ENCODE peak calls at places on chromosomes 3 and 15, in eight cellular contexts. B is WERI-Rb-1, I is heart left ventricle, T is NB4, A is AG04450, R is cardiac muscle cell, S is tibial artery, C is neural crest cell. J is an unnamed sample.

GRCh38 chr15:29687204-29687768 is 135.0 kb downstream of the TJP1 start:
- DNase-seq in B (no peak), I (no peak), T (no peak), A (no peak), R (no peak), S (peak; percentile 51), C (no peak), J (no peak)

GRCh38 chr3:18061737-18062136 is 319.3 kb upstream of the TBC1D5 start:
- DNase-seq in B (no peak), I (no peak), T (peak; percentile 47), A (no peak), R (no peak), S (no peak), C (no peak), J (no peak)

GRCh38 chr3:44976002-44976815 is at the start of the genes EXOSC7 and ZDHHC3:
- DNase-seq in B (peak; percentile 80), I (peak; percentile 90), T (peak; percentile 90), A (peak; percentile 49), R (peak; percentile 93), S (peak; percentile 90), C (peak; percentile 65), J (peak; percentile 93)

GRCh38 chr3:195356151-195357086 is 85.5 kb upstream of the XXYLT1 start:
- DNase-seq in B (no peak), I (peak; percentile 46), T (no peak), A (no peak), R (peak; percentile 8), S (no peak), C (peak; percentile 9), J (no peak)

GRCh38 chr3:150545419-150546225 is 674 bp downstream of the SERP1 start:
- DNase-seq in B (no peak), I (peak; percentile 59), T (peak; percentile 19), A (no peak), R (peak; percentile 17), S (peak; percentile 68), C (no peak), J (peak; percentile 85)

GRCh38 chr15:67124111-67124510 is 58.7 kb downstream of the SMAD3 start:
- DNase-seq in B (no peak), I (no peak), T (no peak), A (no peak), R (no peak), S (peak; percentile 23), C (no peak), J (no peak)

GRCh38 chr3:72347819-72348319 is 500.4 kb downstream of the SHQ1 start:
- DNase-seq in B (no peak), I (peak; percentile 84), T (peak; percentile 89), A (peak; percentile 44), R (peak; percentile 28), S (peak; percentile 92), C (no peak), J (peak; percentile 95)

GRCh38 chr3:115862099-115862498 is 238.8 kb downstream of the GAP43 start:
- DNase-seq in B (peak; percentile 37), I (no peak), T (no peak), A (no peak), R (peak; percentile 3), S (no peak), C (no peak), J (no peak)

GRCh38 chr15:66621491-66622467 is 56.0 kb upstream of the LCTL start:
- DNase-seq in B (no peak), I (no peak), T (no peak), A (no peak), R (peak; percentile 67), S (no peak), C (peak; percentile 20), J (no peak)

GRCh38 chr3:71428841-71429609 is 154.5 kb downstream of the FOXP1 start:
- DNase-seq in B (no peak), I (peak; percentile 54), T (no peak), A (no peak), R (no peak), S (no peak), C (no peak), J (no peak)

GRCh38 chr15:38461089-38461833 is 7.3 kb downstream of the FAM98B start:
- DNase-seq in B (no peak), I (no peak), T (no peak), A (no peak), R (no peak), S (no peak), C (no peak), J (no peak)

GRCh38 chr3:113631143-113631542 is 65.3 kb downstream of the USF3 start:
- DNase-seq in B (no peak), I (no peak), T (peak; percentile 52), A (no peak), R (no peak), S (no peak), C (no peak), J (no peak)

GRCh38 chr3:194225988-194226663 is 90.2 kb downstream of the HES1 start:
- DNase-seq in B (no peak), I (no peak), T (no peak), A (no peak), R (no peak), S (no peak), C (no peak), J (no peak)

GRCh38 chr3:164360738-164361376 is 717.4 kb downstream of the SI start:
- DNase-seq in B (no peak), I (no peak), T (no peak), A (no peak), R (no peak), S (no peak), C (no peak), J (no peak)

GRCh38 chr15:39248204-39248603 is 332.7 kb upstream of the THBS1 start:
- DNase-seq in B (no peak), I (peak; percentile 62), T (no peak), A (peak; percentile 39), R (no peak), S (no peak), C (no peak), J (no peak)

GRCh38 chr3:139117883-139118760 is 73.4 kb upstream of the PRR23C start:
- DNase-seq in B (no peak), I (no peak), T (no peak), A (no peak), R (no peak), S (no peak), C (no peak), J (peak; percentile 64)

GRCh38 chr3:137105277-137105977 is 147.6 kb downstream of the IL20RB start:
- DNase-seq in B (peak; percentile 48), I (peak; percentile 13), T (peak; percentile 75), A (peak; percentile 30), R (peak; percentile 84), S (no peak), C (peak; percentile 39), J (no peak)

GRCh38 chr15:50777045-50777444 is 11.5 kb upstream of the SPPL2A start:
- DNase-seq in B (no peak), I (no peak), T (no peak), A (no peak), R (no peak), S (no peak), C (no peak), J (no peak)

GRCh38 chr3:167772992-167773391 is 37.5 kb downstream of the SERPINI1 start:
- DNase-seq in B (no peak), I (no peak), T (no peak), A (no peak), R (no peak), S (no peak), C (no peak), J (no peak)

GRCh38 chr3:152713989-152714388 is 120.9 kb upstream of the P2RY1 start:
- DNase-seq in B (no peak), I (no peak), T (no peak), A (no peak), R (no peak), S (no peak), C (no peak), J (no peak)

GRCh38 chr3:129162729-129163579 is 2.1 kb upstream of the ISY1 start:
- DNase-seq in B (peak; percentile 82), I (no peak), T (peak; percentile 58), A (no peak), R (no peak), S (no peak), C (no peak), J (no peak)
- TF ChIP-seq CTCF in B (peak; percentile 67), I (no peak), T (peak; percentile 43), A (peak; percentile 45), R (peak; percentile 24), S (no peak), C (no peak), J (peak; percentile 19)

DNA sequence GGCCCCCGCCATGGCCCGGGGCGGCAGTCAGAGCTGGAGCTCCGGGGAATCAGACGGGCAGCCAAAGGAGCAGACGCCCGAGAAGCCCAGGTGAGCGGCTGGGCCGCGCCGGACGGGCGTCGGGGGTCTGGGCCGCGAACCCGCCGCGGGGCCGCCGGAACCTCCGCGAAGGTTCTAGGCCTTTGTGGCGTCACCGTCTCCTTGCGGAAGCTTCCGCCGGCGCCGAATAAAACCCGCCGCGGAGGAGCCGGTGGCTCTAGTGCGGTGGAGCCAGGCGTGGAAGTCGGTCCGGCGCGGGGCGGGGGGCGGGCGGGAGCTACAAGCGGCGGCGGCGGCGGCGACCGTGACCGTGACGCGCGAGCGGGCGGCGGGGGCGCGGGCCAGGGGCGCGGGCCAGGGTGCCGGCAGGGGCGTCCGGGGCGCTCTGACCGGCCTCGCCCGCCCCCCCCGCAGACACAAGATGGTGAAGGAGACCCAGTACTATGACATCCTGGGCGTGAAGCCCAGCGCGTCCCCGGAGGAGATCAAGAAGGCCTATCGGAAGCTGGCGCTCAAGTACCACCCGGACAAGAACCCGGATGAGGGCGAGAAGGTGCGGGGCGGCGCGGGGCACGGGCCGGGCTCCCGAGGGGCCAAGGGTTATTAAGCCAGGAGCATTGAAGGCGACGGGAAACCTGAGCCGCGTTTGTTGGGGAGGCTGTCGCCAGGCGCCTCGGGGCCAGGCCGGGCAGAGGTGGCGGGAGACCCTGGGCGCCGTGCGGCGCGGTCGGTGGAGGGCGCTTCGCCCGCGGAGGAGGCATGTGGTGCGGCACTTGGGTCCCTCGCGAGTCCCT is at the start of gene DNAJA4:
- DNase-seq in B (no peak), I (peak; percentile 64), T (no peak), A (no peak), R (no peak), S (peak; percentile 73), C (no peak), J (no peak)
- TF ChIP-seq CTCF in B (no peak), I (peak; percentile 10), T (no peak), A (no peak), R (peak; percentile 21), S (no peak), C (no peak), J (no peak)

DNA sequence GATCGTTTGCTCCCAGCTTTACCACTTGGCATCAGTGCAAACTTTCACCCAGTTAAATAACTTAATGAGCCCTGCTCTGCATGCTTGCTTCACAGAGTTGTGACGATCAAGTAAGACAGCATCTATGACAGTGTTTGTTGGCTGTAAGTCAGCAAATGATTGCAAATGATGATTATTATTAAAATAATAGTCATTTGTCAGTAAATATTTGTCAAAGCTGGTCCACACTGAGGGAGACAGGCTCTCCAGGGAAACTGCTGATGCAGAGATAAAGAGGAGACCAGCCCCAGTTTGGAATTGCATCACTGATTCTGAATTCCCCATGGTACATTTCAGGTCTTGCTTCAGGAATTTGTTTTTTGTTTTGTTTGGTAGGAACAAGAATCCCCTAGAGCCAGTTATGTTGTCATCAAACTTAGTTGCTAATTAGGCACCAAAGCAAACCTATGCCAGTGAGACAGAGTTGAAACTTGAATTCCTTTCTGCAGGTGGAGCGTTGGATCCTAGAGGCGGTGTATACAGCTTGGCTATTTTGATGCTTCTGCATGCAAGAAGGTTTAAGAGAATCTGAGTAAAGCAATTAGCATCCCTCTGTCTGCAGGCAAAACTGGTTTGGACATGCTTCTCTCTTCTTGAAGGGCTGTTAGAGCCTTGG is 338.7 kb upstream of the TPRG1 start:
- DNase-seq in B (no peak), I (no peak), T (no peak), A (no peak), R (no peak), S (no peak), C (no peak), J (no peak)
- TF ChIP-seq CTCF in B (no peak), I (no peak), T (no peak), A (no peak), R (no peak), S (no peak), C (no peak), J (no peak)

GRCh38 chr3:29137601-29138000 is 143.3 kb upstream of the RBMS3 start:
- DNase-seq in B (no peak), I (no peak), T (no peak), A (no peak), R (no peak), S (no peak), C (no peak), J (no peak)
- TF ChIP-seq CTCF in B (no peak), I (no peak), T (no peak), A (no peak), R (no peak), S (no peak), C (no peak), J (no peak)

J was measured in osteocyte.